ENCODE peak calls at places on chromosomes 16 and 17, in six cellular contexts. One of them, this sample, is unnamed.

GRCh38 chr17:77637807-77638182 is 320.7 kb upstream of the TNRC6C start:
- DNase-seq in central memory CD8-positive, alpha-beta T cell: no peak
- DNase-seq in stimulated activated CD4-positive, alpha-beta T cell treated with anti-CD3 and anti-CD28 coated beads, TNF-alpha, amount 100 ng/mL, for 4 hours: no peak
- DNase-seq in cardiac muscle cell: no peak
- DNase-seq in activated CD4-positive, alpha-beta T cell treated with anti-CD3 and anti-CD28 coated beads for 24 hours: no peak
- DNase-seq in dermis microvascular lymphatic vessel endothelial cell: no peak
- DNase-seq in this sample: no peak

GRCh38 chr16:52705192-52705591 is 158.2 kb upstream of the TOX3 start:
- DNase-seq in central memory CD8-positive, alpha-beta T cell: no peak
- DNase-seq in stimulated activated CD4-positive, alpha-beta T cell treated with anti-CD3 and anti-CD28 coated beads, TNF-alpha, amount 100 ng/mL, for 4 hours: no peak
- DNase-seq in cardiac muscle cell: no peak
- DNase-seq in activated CD4-positive, alpha-beta T cell treated with anti-CD3 and anti-CD28 coated beads for 24 hours: no peak
- DNase-seq in dermis microvascular lymphatic vessel endothelial cell: no peak
- DNase-seq in this sample: no peak

GRCh38 chr16:51648521-51648920 is 497.5 kb upstream of the SALL1 start:
- DNase-seq in central memory CD8-positive, alpha-beta T cell: no peak
- DNase-seq in stimulated activated CD4-positive, alpha-beta T cell treated with anti-CD3 and anti-CD28 coated beads, TNF-alpha, amount 100 ng/mL, for 4 hours: no peak
- DNase-seq in cardiac muscle cell: peak
- DNase-seq in activated CD4-positive, alpha-beta T cell treated with anti-CD3 and anti-CD28 coated beads for 24 hours: no peak
- DNase-seq in dermis microvascular lymphatic vessel endothelial cell: no peak
- DNase-seq in this sample: no peak

GRCh38 chr17:40150215-40150614 is 9.9 kb downstream of the CASC3 start:
- DNase-seq in central memory CD8-positive, alpha-beta T cell: no peak
- DNase-seq in stimulated activated CD4-positive, alpha-beta T cell treated with anti-CD3 and anti-CD28 coated beads, TNF-alpha, amount 100 ng/mL, for 4 hours: no peak
- DNase-seq in cardiac muscle cell: no peak
- DNase-seq in activated CD4-positive, alpha-beta T cell treated with anti-CD3 and anti-CD28 coated beads for 24 hours: no peak
- DNase-seq in dermis microvascular lymphatic vessel endothelial cell: no peak
- DNase-seq in this sample: no peak

GRCh38 chr17:62933986-62934385 is 32.0 kb upstream of the TANC2 start:
- DNase-seq in central memory CD8-positive, alpha-beta T cell: no peak
- DNase-seq in stimulated activated CD4-positive, alpha-beta T cell treated with anti-CD3 and anti-CD28 coated beads, TNF-alpha, amount 100 ng/mL, for 4 hours: no peak
- DNase-seq in cardiac muscle cell: peak
- DNase-seq in activated CD4-positive, alpha-beta T cell treated with anti-CD3 and anti-CD28 coated beads for 24 hours: no peak
- DNase-seq in dermis microvascular lymphatic vessel endothelial cell: no peak
- DNase-seq in this sample: no peak

GRCh38 chr16:79402920-79403319 is 197.6 kb downstream of the MAF start:
- DNase-seq in central memory CD8-positive, alpha-beta T cell: no peak
- DNase-seq in stimulated activated CD4-positive, alpha-beta T cell treated with anti-CD3 and anti-CD28 coated beads, TNF-alpha, amount 100 ng/mL, for 4 hours: no peak
- DNase-seq in cardiac muscle cell: no peak
- DNase-seq in activated CD4-positive, alpha-beta T cell treated with anti-CD3 and anti-CD28 coated beads for 24 hours: no peak
- DNase-seq in dermis microvascular lymphatic vessel endothelial cell: no peak
- DNase-seq in this sample: no peak

GRCh38 chr17:81057079-81057730 is 22.3 kb downstream of the BAIAP2 start:
- DNase-seq in central memory CD8-positive, alpha-beta T cell: no peak
- DNase-seq in stimulated activated CD4-positive, alpha-beta T cell treated with anti-CD3 and anti-CD28 coated beads, TNF-alpha, amount 100 ng/mL, for 4 hours: no peak
- DNase-seq in cardiac muscle cell: peak
- DNase-seq in activated CD4-positive, alpha-beta T cell treated with anti-CD3 and anti-CD28 coated beads for 24 hours: no peak
- DNase-seq in dermis microvascular lymphatic vessel endothelial cell: peak
- DNase-seq in this sample: no peak

GRCh38 chr16:10641555-10641952 is 53.2 kb downstream of the TEKT5 start:
- DNase-seq in central memory CD8-positive, alpha-beta T cell: no peak
- DNase-seq in stimulated activated CD4-positive, alpha-beta T cell treated with anti-CD3 and anti-CD28 coated beads, TNF-alpha, amount 100 ng/mL, for 4 hours: no peak
- DNase-seq in cardiac muscle cell: no peak
- DNase-seq in activated CD4-positive, alpha-beta T cell treated with anti-CD3 and anti-CD28 coated beads for 24 hours: no peak
- DNase-seq in dermis microvascular lymphatic vessel endothelial cell: no peak
- DNase-seq in this sample: no peak

GRCh38 chr16:75305364-75306101 is 54.1 kb upstream of the BCAR1 start:
- DNase-seq in central memory CD8-positive, alpha-beta T cell: no peak
- DNase-seq in stimulated activated CD4-positive, alpha-beta T cell treated with anti-CD3 and anti-CD28 coated beads, TNF-alpha, amount 100 ng/mL, for 4 hours: peak
- DNase-seq in cardiac muscle cell: peak
- DNase-seq in activated CD4-positive, alpha-beta T cell treated with anti-CD3 and anti-CD28 coated beads for 24 hours: peak
- DNase-seq in dermis microvascular lymphatic vessel endothelial cell: peak
- DNase-seq in this sample: peak

GRCh38 chr16:651844-652243 is 2.7 kb downstream of the WDR90 start:
- DNase-seq in central memory CD8-positive, alpha-beta T cell: no peak
- DNase-seq in stimulated activated CD4-positive, alpha-beta T cell treated with anti-CD3 and anti-CD28 coated beads, TNF-alpha, amount 100 ng/mL, for 4 hours: no peak
- DNase-seq in cardiac muscle cell: no peak
- DNase-seq in activated CD4-positive, alpha-beta T cell treated with anti-CD3 and anti-CD28 coated beads for 24 hours: no peak
- DNase-seq in dermis microvascular lymphatic vessel endothelial cell: no peak
- DNase-seq in this sample: no peak

GRCh38 chr17:58189436-58190146 is 2.9 kb upstream of the EPX start:
- DNase-seq in central memory CD8-positive, alpha-beta T cell: no peak
- DNase-seq in stimulated activated CD4-positive, alpha-beta T cell treated with anti-CD3 and anti-CD28 coated beads, TNF-alpha, amount 100 ng/mL, for 4 hours: no peak
- DNase-seq in cardiac muscle cell: peak
- DNase-seq in activated CD4-positive, alpha-beta T cell treated with anti-CD3 and anti-CD28 coated beads for 24 hours: no peak
- DNase-seq in dermis microvascular lymphatic vessel endothelial cell: peak
- DNase-seq in this sample: no peak

GRCh38 chr17:73551756-73552155 is 92.5 kb downstream of the SDK2 start:
- DNase-seq in central memory CD8-positive, alpha-beta T cell: no peak
- DNase-seq in stimulated activated CD4-positive, alpha-beta T cell treated with anti-CD3 and anti-CD28 coated beads, TNF-alpha, amount 100 ng/mL, for 4 hours: no peak
- DNase-seq in cardiac muscle cell: no peak
- DNase-seq in activated CD4-positive, alpha-beta T cell treated with anti-CD3 and anti-CD28 coated beads for 24 hours: no peak
- DNase-seq in dermis microvascular lymphatic vessel endothelial cell: no peak
- DNase-seq in this sample: no peak

GRCh38 chr16:82454566-82454965 is 172.2 kb upstream of the CDH13 start:
- DNase-seq in central memory CD8-positive, alpha-beta T cell: no peak
- DNase-seq in stimulated activated CD4-positive, alpha-beta T cell treated with anti-CD3 and anti-CD28 coated beads, TNF-alpha, amount 100 ng/mL, for 4 hours: no peak
- DNase-seq in cardiac muscle cell: no peak
- DNase-seq in activated CD4-positive, alpha-beta T cell treated with anti-CD3 and anti-CD28 coated beads for 24 hours: no peak
- DNase-seq in dermis microvascular lymphatic vessel endothelial cell: no peak
- DNase-seq in this sample: no peak

GRCh38 chr16:35296962-35297653 is 1837.7 kb downstream of the TP53TG3F start:
- DNase-seq in central memory CD8-positive, alpha-beta T cell: no peak
- DNase-seq in stimulated activated CD4-positive, alpha-beta T cell treated with anti-CD3 and anti-CD28 coated beads, TNF-alpha, amount 100 ng/mL, for 4 hours: no peak
- DNase-seq in cardiac muscle cell: no peak
- DNase-seq in activated CD4-positive, alpha-beta T cell treated with anti-CD3 and anti-CD28 coated beads for 24 hours: no peak
- DNase-seq in dermis microvascular lymphatic vessel endothelial cell: no peak
- DNase-seq in this sample: no peak

This sample was measured in stimulated activated CD8-positive, alpha-beta memory T cell treated with anti-CD3 and anti-CD28 coated beads, Interleukin-12 subunit alpha, Interleukin-12 subunit beta, amount 100 ng/mL, for 1 hour.